ENCODE peak calls at places on chromosomes 6 and 20, in five cellular contexts. E is astrocyte of the spinal cord; C is activated CD4-positive, alpha-beta T cell treated with anti-CD3 and anti-CD28 coated beads, Interleukin-2, amount 50 U/mL, for 24 hours; S is NCI-H1436; M is dorsolateral prefrontal cortex. U is an unnamed sample.

GRCh38 chr6:84811351-84811750 is 47.0 kb upstream of the TBX18 start:
- DNase-seq in S (no peak), E (no peak), C (no peak), M (no peak), U (no peak)

GRCh38 chr6:142763205-142763604 is 181.8 kb downstream of the HIVEP2 start:
- DNase-seq in E (peak; percentile 59), M (peak; percentile 46), S (no peak), C (no peak), U (no peak)

GRCh38 chr6:2934057-2934456 is 30.9 kb upstream of the SERPINB9 start:
- DNase-seq in S (no peak), C (no peak), M (no peak), E (no peak), U (no peak)

GRCh38 chr6:147699637-147700036 is 191.1 kb downstream of the SAMD5 start:
- DNase-seq in C (no peak), S (no peak), M (no peak), E (peak; percentile 54), U (no peak)

GRCh38 chr20:34538671-34539123 is 19.8 kb upstream of the MAP1LC3A start:
- DNase-seq in C (peak; percentile 51), E (peak; percentile 31), S (peak; percentile 35), M (peak; percentile 64), U (peak; percentile 45)

GRCh38 chr6:105482227-105482839 is 79.5 kb upstream of the PREP start:
- DNase-seq in E (peak; percentile 68), M (no peak), S (no peak), C (no peak), U (no peak)

GRCh38 chr6:126633362-126633761 is 293.4 kb downstream of the CENPW start:
- DNase-seq in E (no peak), C (no peak), M (no peak), S (no peak), U (no peak)

GRCh38 chr20:23874747-23875146 is 4.8 kb downstream of the CST5 start:
- DNase-seq in E (no peak), C (no peak), M (peak; percentile 67), S (no peak), U (no peak)

GRCh38 chr6:159104163-159104885 is 59.5 kb upstream of the TAGAP start:
- DNase-seq in S (peak; percentile 61), C (peak; percentile 79), E (peak; percentile 41), M (peak; percentile 60), U (peak; percentile 42)

GRCh38 chr6:34587851-34588250 is 31.7 kb upstream of the SPDEF start:
- DNase-seq in E (no peak), M (no peak), S (no peak), C (no peak), U (no peak)

GRCh38 chr20:5933802-5934436 is 16.4 kb downstream of the TRMT6 start:
- DNase-seq in C (no peak), S (peak; percentile 33), E (no peak), M (no peak), U (no peak)

GRCh38 chr6:108836061-108836460 is 12.2 kb upstream of the ARMC2 start:
- DNase-seq in E (no peak), S (no peak), M (no peak), C (no peak), U (no peak)

GRCh38 chr6:25250878-25251277 is 28.3 kb upstream of the CARMIL1 start:
- DNase-seq in C (peak; percentile 9), M (no peak), S (no peak), E (peak; percentile 20), U (no peak)

GRCh38 chr6:37259191-37259590 is 1.2 kb upstream of the TMEM217 start:
- DNase-seq in C (no peak), S (no peak), M (no peak), E (no peak), U (no peak)

GRCh38 chr6:2793491-2794151 is 28.4 kb downstream of the WRNIP1 start:
- DNase-seq in E (peak; percentile 33), C (no peak), S (no peak), M (no peak), U (no peak)

GRCh38 chr20:25310268-25310920 is 62.5 kb downstream of the PYGB start:
- DNase-seq in C (peak; percentile 55), S (peak; percentile 32), M (no peak), E (peak; percentile 87), U (peak; percentile 61)

GRCh38 chr6:44045672-44046015 is 81.6 kb downstream of the MRPL14 start:
- DNase-seq in C (no peak), E (no peak), S (no peak), M (peak; percentile 90), U (peak; percentile 64)

GRCh38 chr6:153787341-153787606 is 251.8 kb upstream of the OPRM1 start:
- DNase-seq in E (no peak), C (no peak), M (no peak), S (no peak), U (no peak)

GRCh38 chr20:36454664-36455427 is 86.5 kb upstream of the MYL9 start:
- DNase-seq in C (no peak), S (no peak), M (peak; percentile 67), E (no peak), U (no peak)

GRCh38 chr6:34248727-34249468 is at the start of gene SMIM29:
- DNase-seq in C (peak; percentile 96), E (peak; percentile 96), S (peak; percentile 93), M (peak; percentile 97), U (peak; percentile 98)

GRCh38 chr6:160891690-160892089 is 99.9 kb upstream of the MAP3K4 start:
- DNase-seq in C (no peak), M (no peak), E (no peak), S (no peak), U (no peak)

GRCh38 chr20:18928626-18929025 is 115.0 kb downstream of the SCP2D1 start:
- DNase-seq in E (no peak), M (no peak), C (no peak), S (no peak), U (no peak)

GRCh38 chr6:55670850-55671413 is 91.9 kb upstream of the HMGCLL1 start:
- DNase-seq in E (no peak), S (no peak), C (no peak), M (no peak), U (no peak)

GRCh38 chr6:123418101-123418500 is 218.6 kb downstream of the TRDN start:
- DNase-seq in C (no peak), E (no peak), S (no peak), M (no peak), U (no peak)

GRCh38 chr20:1950836-1951235 is 43.0 kb downstream of the PDYN start:
- DNase-seq in M (no peak), C (no peak), S (no peak), E (no peak), U (no peak)

GRCh38 chr6:85364354-85364753 is 85.5 kb upstream of the NT5E start:
- DNase-seq in M (no peak), C (no peak), S (no peak), E (peak; percentile 74), U (no peak)

GRCh38 chr6:20542927-20543602 is 8.8 kb downstream of the CDKAL1 start:
- DNase-seq in S (peak; percentile 64), C (peak; percentile 8), M (no peak), E (peak; percentile 84), U (no peak)

GRCh38 chr20:25856256-25856884 is 159.7 kb upstream of the ZNF337 start:
- DNase-seq in S (no peak), C (no peak), E (no peak), M (no peak), U (no peak)

GRCh38 chr6:19035454-19035853 is 648.3 kb downstream of the RNF144B start:
- DNase-seq in C (no peak), S (no peak), E (no peak), M (no peak), U (peak; percentile 11)

GRCh38 chr6:142934599-142934998 is 10.4 kb downstream of the HIVEP2 start:
- DNase-seq in S (no peak), C (no peak), E (no peak), M (no peak), U (no peak)

GRCh38 chr6:111798281-111798725 is 74.9 kb downstream of the FYN start:
- DNase-seq in E (no peak), C (no peak), S (no peak), M (no peak), U (no peak)

GRCh38 chr6:35181933-35182612 is 31.7 kb upstream of the SCUBE3 start:
- DNase-seq in E (peak; percentile 94), M (no peak), S (no peak), C (no peak), U (peak; percentile 39)

GRCh38 chr6:10745116-10745515 is 2.5 kb upstream of the TMEM14B start:
- DNase-seq in S (no peak), E (no peak), M (no peak), C (no peak), U (no peak)

GRCh38 chr20:32320305-32320704 is 37.8 kb upstream of the ASXL1 start:
- DNase-seq in S (no peak), M (no peak), E (no peak), C (no peak), U (no peak)

GRCh38 chr20:14454296-14454695 is 116.9 kb upstream of the FLRT3 start:
- DNase-seq in S (no peak), M (no peak), C (no peak), E (no peak), U (no peak)

GRCh38 chr6:168061269-168062210 is 17.5 kb downstream of the FRMD1 start:
- DNase-seq in M (no peak), C (no peak), S (peak; percentile 74), E (no peak), U (no peak)

GRCh38 chr6:3388786-3389185 is 68.1 kb downstream of the SLC22A23 start:
- DNase-seq in E (no peak), C (no peak), M (no peak), S (no peak), U (no peak)

GRCh38 chr6:88785478-88785877 is 177.9 kb downstream of the RNGTT start:
- DNase-seq in M (no peak), E (no peak), S (no peak), C (no peak), U (no peak)

GRCh38 chr20:15556869-15557268 is 1016.4 kb downstream of the KIF16B start:
- DNase-seq in C (no peak), S (no peak), E (no peak), M (no peak), U (no peak)

GRCh38 chr20:56845546-56846081 is 216.5 kb downstream of the TFAP2C start:
- DNase-seq in S (no peak), C (no peak), M (no peak), E (no peak), U (no peak)

U was measured in frontal cortex.